ENCODE peak calls at places on chromosomes 7 and 10, in six cellular contexts. N, H, Z, X, W and E are unnamed samples.
A peak's percentile ranks its signal among the peaks of the same experiment; 100 is the strongest.

GRCh38 chr10:230758-231157 is 95.5 kb downstream of the ZMYND11 start:
- DNase-seq in N (no peak), H (no peak), Z (no peak), X (no peak), W (no peak), E (no peak)

GRCh38 chr7:518630-519428 is 817 bp downstream of the PDGFA start:
- DNase-seq in N (peak; percentile 67), H (peak; percentile 91), Z (peak; percentile 83), X (peak; percentile 93), W (peak; percentile 78), E (peak; percentile 91)

GRCh38 chr10:72328045-72328828 is 26.5 kb downstream of the DNAJB12 start:
- DNase-seq in N (peak; percentile 81), H (peak; percentile 82), Z (peak; percentile 70), X (peak; percentile 91), W (no peak), E (no peak)

GRCh38 chr10:2658780-2659179 is 408.6 kb upstream of the PFKP start:
- DNase-seq in N (no peak), H (no peak), Z (no peak), X (no peak), W (no peak), E (no peak)

GRCh38 chr7:55690-56248 is 136.6 kb upstream of the FAM20C start:
- DNase-seq in N (no peak), H (no peak), Z (no peak), X (no peak), W (no peak), E (peak; percentile 10)

GRCh38 chr7:111982133-111982532 is 224.1 kb downstream of the DOCK4 start:
- DNase-seq in N (no peak), H (no peak), Z (no peak), X (no peak), W (no peak), E (no peak)

GRCh38 chr7:139871820-139872219 is 42.8 kb downstream of the TBXAS1 start:
- DNase-seq in N (no peak), H (no peak), Z (no peak), X (no peak), W (no peak), E (no peak)

GRCh38 chr10:48839809-48840679 is 99.6 kb downstream of the LRRC18 start:
- DNase-seq in N (no peak), H (no peak), Z (no peak), X (no peak), W (no peak), E (no peak)

GRCh38 chr7:128831178-128831993 is 1.2 kb downstream of the FLNC start:
- DNase-seq in N (peak; percentile 41), H (peak; percentile 63), Z (peak; percentile 67), X (peak; percentile 91), W (peak; percentile 65), E (peak; percentile 79)

GRCh38 chr10:68861253-68861652 is 33.9 kb downstream of the STOX1 start:
- DNase-seq in N (no peak), H (no peak), Z (no peak), X (no peak), W (no peak), E (no peak)

GRCh38 chr10:26567349-26567721 is 129.2 kb downstream of the APBB1IP start:
- DNase-seq in N (no peak), H (no peak), Z (no peak), X (no peak), W (no peak), E (no peak)

GRCh38 chr7:117217636-117218035 is 105.2 kb downstream of the WNT2 start:
- DNase-seq in N (no peak), H (no peak), Z (no peak), X (no peak), W (no peak), E (no peak)

GRCh38 chr7:94511763-94512162 is 2.2 kb downstream of the CASD1 start:
- DNase-seq in N (no peak), H (no peak), Z (no peak), X (no peak), W (no peak), E (no peak)

GRCh38 chr7:946256-946996 is 8.1 kb downstream of the ADAP1 start:
- DNase-seq in N (no peak), H (no peak), Z (no peak), X (no peak), W (no peak), E (peak; percentile 68)

GRCh38 chr10:70315276-70315675 is 31.5 kb upstream of the NPFFR1 start:
- DNase-seq in N (no peak), H (no peak), Z (no peak), X (no peak), W (no peak), E (no peak)

GRCh38 chr7:99036531-99037175 is 107.3 kb downstream of the SMURF1 start:
- DNase-seq in N (no peak), H (peak; percentile 34), Z (peak; percentile 37), X (peak; percentile 86), W (peak; percentile 57), E (no peak)

GRCh38 chr10:118873080-118873737 is 118.4 kb upstream of the CACUL1 start:
- DNase-seq in N (no peak), H (no peak), Z (no peak), X (no peak), W (no peak), E (no peak)

GRCh38 chr7:28533731-28534531 is 121.6 kb downstream of the CREB5 start:
- DNase-seq in N (peak; percentile 67), H (no peak), Z (peak; percentile 17), X (no peak), W (no peak), E (no peak)

GRCh38 chr7:92609921-92610518 is 19.8 kb upstream of the FAM133B start:
- DNase-seq in N (no peak), H (no peak), Z (no peak), X (no peak), W (no peak), E (no peak)

GRCh38 chr10:28763471-28763870 is 86.2 kb downstream of the BAMBI start:
- DNase-seq in N (no peak), H (no peak), Z (no peak), X (no peak), W (no peak), E (no peak)

GRCh38 chr10:101014966-101015581 is 15.5 kb downstream of the LZTS2 start:
- DNase-seq in N (no peak), H (peak; percentile 55), Z (no peak), X (no peak), W (no peak), E (no peak)